ENCODE peak calls at places on chromosome 7, in four cellular contexts. One of them, this sample, is unnamed.

GRCh38 chr7:133512560-133512959 is 259.7 kb downstream of the EXOC4 start:
- DNase-seq in GM04504: no peak
- DNase-seq in NCI-H2029: no peak
- DNase-seq in NCI-H345: no peak
- DNase-seq in this sample: no peak

GRCh38 chr7:93877742-93878141 is 12.8 kb downstream of the TFPI2 start:
- DNase-seq in NCI-H2029: no peak
- DNase-seq in GM04504: no peak
- DNase-seq in NCI-H345: no peak
- DNase-seq in this sample: no peak

GRCh38 chr7:150334108-150334507 is 7.3 kb downstream of the RARRES2 start:
- DNase-seq in GM04504: no peak
- DNase-seq in NCI-H2029: no peak
- DNase-seq in NCI-H345: no peak
- DNase-seq in this sample: no peak

GRCh38 chr7:158077441-158077840 is 510.2 kb downstream of the PTPRN2 start:
- DNase-seq in NCI-H2029: no peak
- DNase-seq in NCI-H345: peak
- DNase-seq in GM04504: no peak
- DNase-seq in this sample: no peak

GRCh38 chr7:17534348-17534747 is 235.9 kb downstream of the AHR start:
- DNase-seq in NCI-H345: no peak
- DNase-seq in NCI-H2029: no peak
- DNase-seq in GM04504: no peak
- DNase-seq in this sample: no peak

GRCh38 chr7:21028186-21028989 is 241.7 kb upstream of the SP8 start:
- DNase-seq in NCI-H345: peak
- DNase-seq in GM04504: no peak
- DNase-seq in NCI-H2029: no peak
- DNase-seq in this sample: peak

GRCh38 chr7:84178013-84178412 is 16.6 kb downstream of the SEMA3A start:
- DNase-seq in NCI-H2029: no peak
- DNase-seq in NCI-H345: no peak
- DNase-seq in GM04504: no peak
- DNase-seq in this sample: no peak

GRCh38 chr7:50182734-50183133 is 89.7 kb upstream of the ZPBP start:
- DNase-seq in GM04504: no peak
- DNase-seq in NCI-H345: no peak
- DNase-seq in NCI-H2029: no peak
- DNase-seq in this sample: no peak

GRCh38 chr7:130733866-130734524 is at the start of gene KLF14:
- DNase-seq in NCI-H345: peak
- DNase-seq in NCI-H2029: no peak
- DNase-seq in GM04504: no peak
- DNase-seq in this sample: no peak

GRCh38 chr7:121575194-121575766 is 179.2 kb upstream of the FAM3C start:
- DNase-seq in NCI-H345: no peak
- DNase-seq in GM04504: no peak
- DNase-seq in NCI-H2029: no peak
- DNase-seq in this sample: no peak

GRCh38 chr7:47329320-47329926 is 252.5 kb downstream of the TNS3 start:
- DNase-seq in NCI-H2029: no peak
- DNase-seq in GM04504: no peak
- DNase-seq in NCI-H345: no peak
- DNase-seq in this sample: no peak

GRCh38 chr7:41696323-41696916 is 6.5 kb downstream of the INHBA start:
- DNase-seq in NCI-H2029: peak
- DNase-seq in GM04504: peak
- DNase-seq in NCI-H345: no peak
- DNase-seq in this sample: peak

GRCh38 chr7:38744746-38745145 is 113.6 kb upstream of the AMPH start:
- DNase-seq in NCI-H2029: no peak
- DNase-seq in NCI-H345: no peak
- DNase-seq in GM04504: peak
- DNase-seq in this sample: no peak

This sample was measured in NCI-H2107.